ENCODE peak calls at places on chromosomes 13 and 19, in four cellular contexts. One of them, this sample, is unnamed.

GRCh38 chr13:50124536-50125305 is 109.5 kb downstream of the KCNRG start:
- DNase-seq in glutamatergic neuron: peak
- DNase-seq in GM19239: no peak
- DNase-seq in activated T-cell treated with anti-CD3 and anti-CD28 coated beads for 1 hour: peak
- DNase-seq in this sample: peak

GRCh38 chr19:45599286-45599685 is 2.7 kb downstream of the GPR4 start:
- DNase-seq in glutamatergic neuron: peak
- DNase-seq in GM19239: no peak
- DNase-seq in activated T-cell treated with anti-CD3 and anti-CD28 coated beads for 1 hour: no peak
- DNase-seq in this sample: no peak

GRCh38 chr19:41409288-41409687 is 11.7 kb downstream of the BCKDHA start:
- DNase-seq in glutamatergic neuron: no peak
- DNase-seq in GM19239: no peak
- DNase-seq in activated T-cell treated with anti-CD3 and anti-CD28 coated beads for 1 hour: no peak
- DNase-seq in this sample: no peak

GRCh38 chr13:65149687-65150086 is 2080.4 kb downstream of the PCDH9 start:
- DNase-seq in glutamatergic neuron: no peak
- DNase-seq in GM19239: no peak
- DNase-seq in activated T-cell treated with anti-CD3 and anti-CD28 coated beads for 1 hour: no peak
- DNase-seq in this sample: no peak

GRCh38 chr13:113652404-113653263 is 5.4 kb downstream of the ATP4B start:
- DNase-seq in glutamatergic neuron: peak
- DNase-seq in GM19239: no peak
- DNase-seq in activated T-cell treated with anti-CD3 and anti-CD28 coated beads for 1 hour: no peak
- DNase-seq in this sample: no peak

GRCh38 chr19:2982983-2983350 is 5.6 kb downstream of the TLE6 start:
- DNase-seq in glutamatergic neuron: peak
- DNase-seq in GM19239: no peak
- DNase-seq in activated T-cell treated with anti-CD3 and anti-CD28 coated beads for 1 hour: no peak
- DNase-seq in this sample: peak

GRCh38 chr19:54415208-54415900 is at the start of gene TTYH1:
- DNase-seq in glutamatergic neuron: peak
- DNase-seq in GM19239: no peak
- DNase-seq in activated T-cell treated with anti-CD3 and anti-CD28 coated beads for 1 hour: peak
- DNase-seq in this sample: no peak

GRCh38 chr19:47507924-47508553 is 6.8 kb downstream of the NAPA start:
- DNase-seq in glutamatergic neuron: no peak
- DNase-seq in GM19239: no peak
- DNase-seq in activated T-cell treated with anti-CD3 and anti-CD28 coated beads for 1 hour: no peak
- DNase-seq in this sample: no peak

GRCh38 chr13:21175656-21176194 is 627 bp downstream of the SKA3 start:
- DNase-seq in glutamatergic neuron: no peak
- DNase-seq in GM19239: no peak
- DNase-seq in activated T-cell treated with anti-CD3 and anti-CD28 coated beads for 1 hour: no peak
- DNase-seq in this sample: no peak

GRCh38 chr19:14030997-14031718 is 404 bp upstream of the IL27RA start:
- DNase-seq in glutamatergic neuron: no peak
- DNase-seq in GM19239: no peak
- DNase-seq in activated T-cell treated with anti-CD3 and anti-CD28 coated beads for 1 hour: no peak
- DNase-seq in this sample: no peak

GRCh38 chr13:99027260-99027659 is 49.4 kb upstream of the DOCK9 start:
- DNase-seq in glutamatergic neuron: no peak
- DNase-seq in GM19239: no peak
- DNase-seq in activated T-cell treated with anti-CD3 and anti-CD28 coated beads for 1 hour: no peak
- DNase-seq in this sample: no peak

GRCh38 chr13:97030705-97031452 is 36.6 kb upstream of the OXGR1 start:
- DNase-seq in glutamatergic neuron: no peak
- DNase-seq in GM19239: no peak
- DNase-seq in activated T-cell treated with anti-CD3 and anti-CD28 coated beads for 1 hour: no peak
- DNase-seq in this sample: peak

GRCh38 chr19:55149078-55150003 is at the start of gene TNNT1:
- DNase-seq in glutamatergic neuron: no peak
- DNase-seq in GM19239: no peak
- DNase-seq in activated T-cell treated with anti-CD3 and anti-CD28 coated beads for 1 hour: no peak
- DNase-seq in this sample: no peak

GRCh38 chr19:45528744-45529453 is 21.6 kb downstream of the VASP start:
- DNase-seq in glutamatergic neuron: peak
- DNase-seq in GM19239: no peak
- DNase-seq in activated T-cell treated with anti-CD3 and anti-CD28 coated beads for 1 hour: no peak
- DNase-seq in this sample: no peak

GRCh38 chr13:110949628-110950027 is 34.8 kb upstream of the ANKRD10 start:
- DNase-seq in glutamatergic neuron: no peak
- DNase-seq in GM19239: no peak
- DNase-seq in activated T-cell treated with anti-CD3 and anti-CD28 coated beads for 1 hour: no peak
- DNase-seq in this sample: no peak

GRCh38 chr13:80199067-80199466 is 141.9 kb downstream of the SPRY2 start:
- DNase-seq in glutamatergic neuron: no peak
- DNase-seq in GM19239: no peak
- DNase-seq in activated T-cell treated with anti-CD3 and anti-CD28 coated beads for 1 hour: no peak
- DNase-seq in this sample: no peak

GRCh38 chr13:93963266-93964131 is 516.0 kb downstream of the DCT start:
- DNase-seq in glutamatergic neuron: no peak
- DNase-seq in GM19239: no peak
- DNase-seq in activated T-cell treated with anti-CD3 and anti-CD28 coated beads for 1 hour: no peak
- DNase-seq in this sample: no peak

GRCh38 chr19:11268783-11269267 is 6.5 kb upstream of the DOCK6 start:
- DNase-seq in glutamatergic neuron: peak
- DNase-seq in GM19239: no peak
- DNase-seq in activated T-cell treated with anti-CD3 and anti-CD28 coated beads for 1 hour: no peak
- DNase-seq in this sample: no peak

GRCh38 chr19:28920269-28921066 is 292.5 kb downstream of the UQCRFS1 start:
- DNase-seq in glutamatergic neuron: peak
- DNase-seq in GM19239: no peak
- DNase-seq in activated T-cell treated with anti-CD3 and anti-CD28 coated beads for 1 hour: no peak
- DNase-seq in this sample: no peak

GRCh38 chr13:58202099-58202498 is 570.6 kb downstream of the PCDH17 start:
- DNase-seq in glutamatergic neuron: no peak
- DNase-seq in GM19239: no peak
- DNase-seq in activated T-cell treated with anti-CD3 and anti-CD28 coated beads for 1 hour: no peak
- DNase-seq in this sample: no peak

GRCh38 chr19:1606138-1606651 is 933 bp upstream of the UQCR11 start:
- DNase-seq in glutamatergic neuron: no peak
- DNase-seq in GM19239: no peak
- DNase-seq in activated T-cell treated with anti-CD3 and anti-CD28 coated beads for 1 hour: no peak
- DNase-seq in this sample: no peak

GRCh38 chr13:44540761-44541434 is 35.2 kb downstream of the TSC22D1 start:
- DNase-seq in glutamatergic neuron: no peak
- DNase-seq in GM19239: no peak
- DNase-seq in activated T-cell treated with anti-CD3 and anti-CD28 coated beads for 1 hour: no peak
- DNase-seq in this sample: no peak

GRCh38 chr13:110340812-110341444 is 33.8 kb downstream of the COL4A2 start:
- DNase-seq in glutamatergic neuron: no peak
- DNase-seq in GM19239: no peak
- DNase-seq in activated T-cell treated with anti-CD3 and anti-CD28 coated beads for 1 hour: peak
- DNase-seq in this sample: no peak

GRCh38 chr19:50162988-50163387 is at the start of gene IZUMO2:
- DNase-seq in glutamatergic neuron: peak
- DNase-seq in GM19239: no peak
- DNase-seq in activated T-cell treated with anti-CD3 and anti-CD28 coated beads for 1 hour: no peak
- DNase-seq in this sample: no peak

GRCh38 chr13:99919132-99919531 is 52.4 kb downstream of the ZIC5 start:
- DNase-seq in glutamatergic neuron: no peak
- DNase-seq in GM19239: no peak
- DNase-seq in activated T-cell treated with anti-CD3 and anti-CD28 coated beads for 1 hour: no peak
- DNase-seq in this sample: no peak

GRCh38 chr19:45815501-45816216 is 551 bp upstream of the RSPH6A start:
- DNase-seq in glutamatergic neuron: peak
- DNase-seq in GM19239: no peak
- DNase-seq in activated T-cell treated with anti-CD3 and anti-CD28 coated beads for 1 hour: no peak
- DNase-seq in this sample: peak

GRCh38 chr13:39729161-39729560 is 73.7 kb downstream of the COG6 start:
- DNase-seq in glutamatergic neuron: no peak
- DNase-seq in GM19239: no peak
- DNase-seq in activated T-cell treated with anti-CD3 and anti-CD28 coated beads for 1 hour: no peak
- DNase-seq in this sample: no peak

GRCh38 chr19:31347828-31348314 is 1.4 kb downstream of the TSHZ3 start:
- DNase-seq in glutamatergic neuron: no peak
- DNase-seq in GM19239: no peak
- DNase-seq in activated T-cell treated with anti-CD3 and anti-CD28 coated beads for 1 hour: no peak
- DNase-seq in this sample: no peak

GRCh38 chr19:38557205-38557799 is 60.5 kb downstream of the MAP4K1 start:
- DNase-seq in glutamatergic neuron: no peak
- DNase-seq in GM19239: no peak
- DNase-seq in activated T-cell treated with anti-CD3 and anti-CD28 coated beads for 1 hour: no peak
- DNase-seq in this sample: no peak

GRCh38 chr19:13060233-13060963 is 42.3 kb downstream of the LYL1 start:
- DNase-seq in glutamatergic neuron: no peak
- DNase-seq in GM19239: no peak
- DNase-seq in activated T-cell treated with anti-CD3 and anti-CD28 coated beads for 1 hour: no peak
- DNase-seq in this sample: no peak

GRCh38 chr13:49855930-49856329 is 63.4 kb upstream of the KPNA3 start:
- DNase-seq in glutamatergic neuron: no peak
- DNase-seq in GM19239: no peak
- DNase-seq in activated T-cell treated with anti-CD3 and anti-CD28 coated beads for 1 hour: no peak
- DNase-seq in this sample: no peak

GRCh38 chr19:58325623-58326022 is 1.2 kb upstream of the ZSCAN22 start:
- DNase-seq in glutamatergic neuron: no peak
- DNase-seq in GM19239: no peak
- DNase-seq in activated T-cell treated with anti-CD3 and anti-CD28 coated beads for 1 hour: no peak
- DNase-seq in this sample: no peak

GRCh38 chr13:41306271-41307150 is 4.6 kb upstream of the NAA16 start:
- DNase-seq in glutamatergic neuron: no peak
- DNase-seq in GM19239: no peak
- DNase-seq in activated T-cell treated with anti-CD3 and anti-CD28 coated beads for 1 hour: no peak
- DNase-seq in this sample: no peak

GRCh38 chr19:2330632-2331284 is 2.3 kb downstream of the SPPL2B start:
- DNase-seq in glutamatergic neuron: no peak
- DNase-seq in GM19239: no peak
- DNase-seq in activated T-cell treated with anti-CD3 and anti-CD28 coated beads for 1 hour: no peak
- DNase-seq in this sample: no peak

GRCh38 chr13:52459668-52460067 is 4.4 kb downstream of the CKAP2 start:
- DNase-seq in glutamatergic neuron: no peak
- DNase-seq in GM19239: no peak
- DNase-seq in activated T-cell treated with anti-CD3 and anti-CD28 coated beads for 1 hour: no peak
- DNase-seq in this sample: no peak

GRCh38 chr19:55778331-55778730 is 9.4 kb downstream of the RFPL4AL1 start:
- DNase-seq in glutamatergic neuron: no peak
- DNase-seq in GM19239: no peak
- DNase-seq in activated T-cell treated with anti-CD3 and anti-CD28 coated beads for 1 hour: no peak
- DNase-seq in this sample: no peak

GRCh38 chr13:61777902-61778301 is 362.3 kb upstream of the PCDH20 start:
- DNase-seq in glutamatergic neuron: no peak
- DNase-seq in GM19239: no peak
- DNase-seq in activated T-cell treated with anti-CD3 and anti-CD28 coated beads for 1 hour: no peak
- DNase-seq in this sample: no peak

GRCh38 chr13:106047859-106048258 is 487.6 kb downstream of the EFNB2 start:
- DNase-seq in glutamatergic neuron: no peak
- DNase-seq in GM19239: no peak
- DNase-seq in activated T-cell treated with anti-CD3 and anti-CD28 coated beads for 1 hour: no peak
- DNase-seq in this sample: no peak